ENCODE peak calls at places on chromosomes 4 and X, in four cellular contexts. P is IMR-90; C is CD8-positive, alpha-beta memory T cell; B is cardiac muscle cell. V is an unnamed sample. For H3K27me3 and H3K36me3, the result is how much of the 10 kb centered on the place peaks cover.

GRCh38 chrX:136714626-136715599 is 65.8 kb downstream of the ARHGEF6 start:
- DNase-seq in P (no peak), C (no peak), B (no peak), V (no peak)

GRCh38 chr4:110944501-110944900 is 321.6 kb upstream of the PITX2 start:
- DNase-seq in P (peak), C (no peak), B (no peak), V (no peak)

GRCh38 chr4:147198411-147199051 is 252.9 kb upstream of the TTC29 start:
- DNase-seq in P (peak), C (no peak), B (peak), V (no peak)

GRCh38 chr4:22587253-22587652 is 71.4 kb upstream of the ADGRA3 start:
- DNase-seq in P (no peak), C (no peak), B (no peak), V (no peak)

GRCh38 chrX:81120270-81120935 is 81.3 kb downstream of the HMGN5 start:
- DNase-seq in P (no peak), C (no peak), B (no peak), V (peak)

GRCh38 chr4:6333301-6334202 is 63.9 kb downstream of the WFS1 start:
- DNase-seq in P (no peak), C (no peak), B (no peak), V (no peak)

GRCh38 chr4:123353656-123354055 is 42.9 kb upstream of the SPRY1 start:
- DNase-seq in P (peak), C (no peak), B (no peak), V (no peak)

GRCh38 chr4:80324171-80324570 is 11.4 kb upstream of the CFAP299 start:
- DNase-seq in P (no peak), C (no peak), B (no peak), V (no peak)

GRCh38 chr4:176745902-176746301 is 46.8 kb downstream of the VEGFC start:
- DNase-seq in P (no peak), C (no peak), B (no peak), V (no peak)

GRCh38 chr4:74793757-74794340 is 474 bp downstream of the BTC start:
- DNase-seq in P (no peak), C (no peak), B (peak), V (peak)

GRCh38 chrX:16185725-16186136 is 18.4 kb downstream of the MAGEB17 start:
- DNase-seq in P (peak), C (no peak), B (peak), V (no peak)

GRCh38 chr4:168769416-168769815 is 240.6 kb downstream of the CBR4 start:
- DNase-seq in P (peak), C (no peak), B (peak), V (no peak)

GRCh38 chr4:152462047-152462446 is 73.8 kb downstream of the FBXW7 start:
- DNase-seq in P (no peak), C (no peak), B (peak), V (no peak)

GRCh38 chrX:13293700-13294099 is 26.2 kb downstream of the ATXN3L start:
- DNase-seq in P (no peak), C (no peak), B (no peak), V (peak)

GRCh38 chr4:100076753-100077152 is 113.5 kb downstream of the DDIT4L start:
- DNase-seq in P (peak), C (no peak), B (no peak), V (no peak)

GRCh38 chrX:132068405-132068804 is 45.3 kb downstream of the STK26 start:
- DNase-seq in P (no peak), C (no peak), B (no peak), V (no peak)

DNA sequence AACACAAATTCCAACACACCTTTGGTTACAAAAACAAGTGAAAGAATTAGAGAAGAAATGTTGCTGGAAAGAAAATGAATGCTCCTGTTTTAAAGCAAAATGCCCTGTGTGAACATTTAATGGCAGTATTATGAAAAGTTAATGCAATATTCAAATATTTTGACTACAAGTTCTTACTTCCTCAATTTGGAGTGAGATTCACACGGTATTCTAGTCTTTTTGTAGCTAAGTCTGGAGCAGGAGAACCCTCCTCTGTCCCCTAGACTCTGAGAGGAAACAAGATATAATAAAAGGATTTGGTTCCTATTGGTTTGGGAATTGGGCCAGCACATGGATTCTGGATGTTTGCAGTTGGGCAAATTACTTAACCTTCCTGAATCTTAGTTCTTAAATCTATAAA is 12.7 kb downstream of the MAD2L1 start:
- DNase-seq in P (no peak), C (no peak), B (no peak), V (no peak)
- H3K27ac ChIP-seq in P (no peak), C (no peak), B (no peak), V (no peak)

GRCh38 chrX:133892337-133892736 is 93.1 kb downstream of the GPC3 start:
- DNase-seq in P (no peak), C (no peak), B (no peak), V (no peak)
- H3K27me3 ChIP-seq in P (under half), C (under half), B (under half), V (under half)

DNA sequence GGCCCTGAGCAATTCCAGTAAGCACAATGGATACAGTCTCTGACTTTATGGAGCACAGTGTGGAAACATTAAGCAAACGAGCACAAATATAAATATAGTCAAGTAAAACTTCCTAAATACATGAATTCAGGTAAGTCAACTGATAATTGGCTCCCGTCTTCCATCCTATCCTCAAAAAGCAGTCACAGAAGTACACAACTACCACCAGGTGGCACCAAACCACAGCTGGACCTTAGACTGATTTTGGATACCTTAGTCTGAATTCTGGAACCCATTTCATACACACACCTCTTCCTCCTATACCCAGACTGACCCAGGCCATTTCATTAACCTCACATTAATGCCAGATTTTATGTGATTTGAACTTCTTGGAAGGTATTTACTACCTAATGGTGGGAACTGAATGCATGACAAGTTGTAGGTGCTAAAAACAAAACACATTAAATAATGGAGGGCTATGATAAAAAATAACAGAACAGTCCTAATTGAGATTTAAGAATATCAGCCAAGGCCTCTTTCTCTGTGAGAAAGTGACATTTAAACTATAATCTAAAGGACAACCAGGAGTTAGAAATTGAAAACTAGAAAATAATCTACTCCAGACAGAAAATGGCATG is 77.5 kb downstream of the ELF2 start:
- DNase-seq in P (peak), C (peak), B (peak), V (peak)
- H3K36me3 ChIP-seq in P (under half), C (under half), B (under half), V (under half)

DNA sequence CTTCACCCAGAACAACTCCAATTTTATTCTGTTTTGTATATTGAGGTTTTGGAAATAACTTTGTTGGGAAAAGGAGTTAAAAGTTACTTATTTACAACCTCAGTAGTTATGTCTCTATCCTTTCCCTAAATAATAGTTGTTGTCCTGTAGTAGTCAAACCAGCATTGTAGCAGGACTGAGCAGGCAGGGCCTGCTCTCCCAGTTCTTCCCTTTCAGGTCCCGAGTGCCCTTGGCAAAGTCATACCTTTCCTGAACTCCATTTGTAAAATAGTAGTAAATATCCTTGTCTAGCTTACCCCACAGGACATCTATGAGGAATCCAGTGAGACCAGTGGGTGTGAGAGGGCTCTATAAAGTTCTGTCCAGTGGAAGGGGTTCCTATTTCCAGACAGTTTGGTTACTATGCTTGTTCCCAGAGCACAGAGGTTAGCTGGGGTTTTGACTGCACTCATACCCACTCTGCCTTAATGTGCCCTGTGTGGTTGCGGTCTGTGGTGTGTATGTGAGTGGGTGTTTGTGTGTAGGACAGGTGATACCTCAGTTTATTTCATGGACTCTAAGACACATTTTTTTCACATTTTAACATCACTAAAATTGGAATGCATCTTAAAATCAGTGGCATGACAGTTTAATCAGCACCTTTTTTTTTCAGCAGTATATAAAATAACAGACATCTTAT is 136.3 kb downstream of the AMMECR1 start:
- DNase-seq in P (no peak), C (no peak), B (no peak), V (no peak)
- H3K27ac ChIP-seq in P (no peak), C (no peak), B (no peak), V (no peak)

GRCh38 chr4:82748176-82748575 is 50.4 kb downstream of the SCD5 start:
- DNase-seq in P (peak), C (no peak), B (no peak), V (no peak)

GRCh38 chr4:82741188-82741587 is 57.4 kb downstream of the SCD5 start:
- DNase-seq in P (no peak), C (no peak), B (no peak), V (no peak)

GRCh38 chr4:82745173-82745842 is 53.3 kb downstream of the SCD5 start:
- DNase-seq in P (peak), C (no peak), B (no peak), V (no peak)

GRCh38 chr4:82746705-82747567 is 51.7 kb downstream of the SCD5 start:
- DNase-seq in P (no peak), C (no peak), B (no peak), V (no peak)

GRCh38 chr4:82744284-82744963 is 54.2 kb downstream of the SCD5 start:
- DNase-seq in P (no peak), C (no peak), B (no peak), V (no peak)
- H3K27me3 ChIP-seq in P (under half), C (under half), B (under half), V (under half)

GRCh38 chrX:7582191-7582590 is 260.8 kb upstream of the VCX start:
- DNase-seq in P (no peak), C (no peak), B (no peak), V (no peak)

GRCh38 chrX:7580127-7580526 is 262.8 kb upstream of the VCX start:
- DNase-seq in P (no peak), C (no peak), B (no peak), V (no peak)

DNA sequence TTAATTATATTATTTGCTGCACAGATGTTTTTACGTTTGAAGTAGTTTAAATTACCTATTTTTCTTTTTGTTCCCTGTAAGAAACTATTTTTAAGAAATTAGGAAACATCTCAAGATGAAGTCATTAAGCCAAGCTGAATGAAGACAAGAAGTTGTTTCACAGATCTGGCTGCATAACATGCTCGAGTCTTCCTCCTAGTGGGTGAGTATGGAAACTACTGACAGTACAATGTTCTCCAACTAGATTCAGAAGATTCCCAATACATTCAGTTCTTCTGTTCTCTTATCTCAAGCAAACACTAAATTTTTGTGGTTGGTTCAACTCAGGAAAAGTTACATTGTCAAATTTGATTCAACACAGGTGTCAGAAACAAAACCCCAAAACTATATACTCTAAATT is 256.8 kb upstream of the VCX start:
- DNase-seq in P (peak), C (no peak), B (no peak), V (no peak)
- H3K36me3 ChIP-seq in P (under half), C (under half), B (under half), V (under half)

V was measured in small intestine.